ENCODE peak calls at places on chromosome 19, in five cellular contexts. U, K, D, P and T are unnamed samples.

GRCh38 chr19:4971816-4972495 is 3.0 kb downstream of the KDM4B start:
- DNase-seq in U (no peak), K (no peak), D (no peak), P (no peak), T (no peak)

GRCh38 chr19:45599286-45599685 is 2.7 kb downstream of the GPR4 start:
- DNase-seq in U (no peak), K (no peak), D (no peak), P (no peak), T (no peak)

GRCh38 chr19:13463296-13463695 is 43.0 kb downstream of the CACNA1A start:
- DNase-seq in U (no peak), K (no peak), D (no peak), P (no peak), T (no peak)

GRCh38 chr19:13079542-13079986 is 23.1 kb downstream of the LYL1 start:
- DNase-seq in U (no peak), K (no peak), D (no peak), P (no peak), T (no peak)

GRCh38 chr19:37855098-37855497 is 51.3 kb downstream of the WDR87 start:
- DNase-seq in U (no peak), K (peak), D (peak), P (no peak), T (no peak)

GRCh38 chr19:50729894-50730293 is 6.7 kb downstream of the CLEC11A start:
- DNase-seq in U (no peak), K (no peak), D (no peak), P (no peak), T (no peak)

GRCh38 chr19:19120308-19121156 is 17.7 kb downstream of the TMEM161A start:
- DNase-seq in U (no peak), K (no peak), D (no peak), P (no peak), T (no peak)

GRCh38 chr19:3899531-3900294 is 19.2 kb downstream of the ATCAY start:
- DNase-seq in U (no peak), K (no peak), D (no peak), P (no peak), T (no peak)

GRCh38 chr19:44689290-44690130 is 9.4 kb upstream of the CEACAM16 start:
- DNase-seq in U (peak), K (peak), D (peak), P (peak), T (no peak)

GRCh38 chr19:39188960-39189359 is 7.8 kb upstream of the NCCRP1 start:
- DNase-seq in U (no peak), K (no peak), D (no peak), P (no peak), T (no peak)

GRCh38 chr19:39307233-39307821 is 11.1 kb downstream of the IFNL1 start:
- DNase-seq in U (no peak), K (no peak), D (no peak), P (no peak), T (no peak)

GRCh38 chr19:322616-323015 is 22.0 kb downstream of the MIER2 start:
- DNase-seq in U (no peak), K (no peak), D (no peak), P (no peak), T (no peak)

GRCh38 chr19:16867211-16867610 is 21.6 kb upstream of the F2RL3 start:
- DNase-seq in U (no peak), K (no peak), D (no peak), P (no peak), T (no peak)

GRCh38 chr19:16315825-16316505 is 8.7 kb upstream of the KLF2 start:
- DNase-seq in U (no peak), K (no peak), D (no peak), P (no peak), T (peak)

GRCh38 chr19:55640577-55641375 is at the start of gene ZNF580:
- DNase-seq in U (no peak), K (peak), D (peak), P (peak), T (no peak)

GRCh38 chr19:4456843-4457653 is 546 bp downstream of the UBXN6 start:
- DNase-seq in U (no peak), K (peak), D (peak), P (peak), T (no peak)

GRCh38 chr19:45676851-45677263 is 8.8 kb downstream of the GIPR start:
- DNase-seq in U (no peak), K (no peak), D (peak), P (no peak), T (no peak)

GRCh38 chr19:35546532-35546931 is 1.1 kb downstream of the TMEM147 start:
- DNase-seq in U (no peak), K (no peak), D (no peak), P (no peak), T (no peak)

GRCh38 chr19:3441089-3441985 is 39.0 kb downstream of the SMIM24 start:
- DNase-seq in U (no peak), K (no peak), D (no peak), P (no peak), T (no peak)

GRCh38 chr19:17582613-17583012 is 27.2 kb downstream of the COLGALT1 start:
- DNase-seq in U (no peak), K (no peak), D (no peak), P (no peak), T (no peak)

GRCh38 chr19:56253737-56254136 is 18.8 kb upstream of the EDDM13 start:
- DNase-seq in U (no peak), K (no peak), D (no peak), P (no peak), T (no peak)

GRCh38 chr19:28422791-28423650 is 789.9 kb downstream of the UQCRFS1 start:
- DNase-seq in U (no peak), K (no peak), D (no peak), P (no peak), T (no peak)

GRCh38 chr19:32748497-32748896 is 28.9 kb downstream of the TDRD12 start:
- DNase-seq in U (no peak), K (no peak), D (no peak), P (no peak), T (no peak)

GRCh38 chr19:32442650-32443049 is 37.1 kb downstream of the DPY19L3 start:
- DNase-seq in U (no peak), K (no peak), D (no peak), P (no peak), T (no peak)

GRCh38 chr19:13270514-13271105 is 120.4 kb downstream of the IER2 start:
- DNase-seq in U (no peak), K (no peak), D (no peak), P (no peak), T (no peak)